ENCODE peak calls at places on chromosomes 5 and 9, in ten cellular contexts. V is H9, H is IMR-90, W is GM23338, R is fibroblast of lung, L is HFFc6, M is lung, K is uterus, X is neural crest cell, J is nephron progenitor cell. D is an unnamed sample.

GRCh38 chr5:757346-757930 is 27.1 kb downstream of the ZDHHC11B start:
- DNase-seq in K (no peak), J (no peak), L (no peak), V (peak), M (peak), W (no peak), X (no peak), H (no peak), R (no peak), D (no peak)

GRCh38 chr9:26326473-26327044 is 566.0 kb downstream of the CAAP1 start:
- DNase-seq in W (peak), J (peak), X (peak), L (peak), R (peak), M (no peak), H (peak), V (peak), K (no peak), D (peak)

GRCh38 chr5:124721336-124721735 is 25.1 kb downstream of the ZNF608 start:
- DNase-seq in K (no peak), V (no peak), L (no peak), W (no peak), J (no peak), X (no peak), H (no peak), R (no peak), M (no peak), D (no peak)

GRCh38 chr5:63555874-63556273 is 406.4 kb downstream of the HTR1A start:
- DNase-seq in L (no peak), X (no peak), W (no peak), M (no peak), V (no peak), H (no peak), J (no peak), K (no peak), R (no peak), D (no peak)

GRCh38 chr5:61532983-61533382 is 200.9 kb downstream of the ZSWIM6 start:
- DNase-seq in X (no peak), K (no peak), R (no peak), W (no peak), V (no peak), L (no peak), J (no peak), M (no peak), H (no peak), D (no peak)

GRCh38 chr5:179866241-179867078 is 7.8 kb upstream of the MRNIP start:
- DNase-seq in R (no peak), X (no peak), W (peak), V (no peak), L (no peak), H (no peak), J (no peak), K (no peak), M (no peak), D (no peak)

GRCh38 chr5:173231996-173232498 is 3.0 kb downstream of the NKX2-5 start:
- DNase-seq in K (no peak), R (no peak), J (no peak), H (no peak), M (no peak), L (no peak), X (no peak), V (no peak), W (peak), D (no peak)

GRCh38 chr9:108053555-108054061 is 564.0 kb upstream of the KLF4 start:
- DNase-seq in R (peak), V (no peak), L (peak), J (no peak), M (peak), K (peak), X (no peak), W (peak), H (peak), D (peak)

GRCh38 chr9:110189559-110190311 is 18.2 kb downstream of the C9orf152 start:
- DNase-seq in K (no peak), L (no peak), W (no peak), V (no peak), M (no peak), X (no peak), J (no peak), R (no peak), H (no peak), D (no peak)

GRCh38 chr9:2274762-2275161 is 259.6 kb downstream of the SMARCA2 start:
- DNase-seq in K (no peak), R (no peak), M (no peak), J (no peak), W (no peak), V (no peak), X (no peak), L (no peak), H (no peak), D (no peak)

GRCh38 chr5:171899792-171900191 is 106.6 kb downstream of the FBXW11 start:
- DNase-seq in L (no peak), J (no peak), K (no peak), X (no peak), M (no peak), V (no peak), R (no peak), W (peak), H (no peak), D (no peak)

GRCh38 chr5:126129431-126129830 is 293.8 kb upstream of the GRAMD2B start:
- DNase-seq in H (no peak), J (no peak), X (no peak), W (no peak), V (no peak), K (no peak), L (no peak), R (no peak), M (no peak), D (no peak)

GRCh38 chr9:114484854-114485443 is 20.3 kb downstream of the WHRN start:
- DNase-seq in W (no peak), H (peak), X (no peak), L (peak), V (no peak), R (peak), K (no peak), J (no peak), M (no peak), D (peak)

GRCh38 chr9:117462926-117463325 is 48.1 kb upstream of the ASTN2 start:
- DNase-seq in W (no peak), H (no peak), X (no peak), V (no peak), J (no peak), M (no peak), R (no peak), K (no peak), L (no peak), D (no peak)

GRCh38 chr5:17918373-17919104 is 284.3 kb downstream of the TAF11L14 start:
- DNase-seq in H (no peak), J (no peak), V (peak), W (peak), M (no peak), K (no peak), L (no peak), R (no peak), X (no peak), D (no peak)

GRCh38 chr5:143063175-143063970 is 293.2 kb downstream of the ARHGAP26 start:
- DNase-seq in J (no peak), X (no peak), R (peak), V (no peak), M (peak), H (peak), W (no peak), K (peak), L (no peak), D (peak)

GRCh38 chr5:132439521-132440206 is 50.9 kb downstream of the IRF1 start:
- DNase-seq in K (peak), L (peak), R (peak), J (no peak), W (no peak), H (peak), X (no peak), M (no peak), V (no peak), D (peak)

GRCh38 chr5:14190194-14191164 is 47.3 kb downstream of the TRIO start:
- DNase-seq in X (no peak), J (no peak), W (no peak), H (peak), K (peak), R (peak), L (peak), M (no peak), V (no peak), D (peak)

GRCh38 chr5:127210082-127210481 is 80.5 kb upstream of the MEGF10 start:
- DNase-seq in W (no peak), M (no peak), L (no peak), J (no peak), R (no peak), H (no peak), V (no peak), X (no peak), K (no peak), D (no peak)

GRCh38 chr5:150122536-150123481 is 32.8 kb downstream of the PDGFRB start:
- DNase-seq in X (no peak), M (no peak), W (no peak), K (peak), V (no peak), L (no peak), H (no peak), R (no peak), J (no peak), D (no peak)

GRCh38 chr9:75147638-75148037 is 59.3 kb downstream of the OSTF1 start:
- DNase-seq in R (no peak), H (peak), L (no peak), J (no peak), M (no peak), K (no peak), X (no peak), W (no peak), V (no peak), D (peak)

GRCh38 chr5:154947778-154948177 is 6.9 kb downstream of the MRPL22 start:
- DNase-seq in M (no peak), J (no peak), X (no peak), V (no peak), R (no peak), H (no peak), K (no peak), L (no peak), W (no peak), D (no peak)

GRCh38 chr9:71795097-71795807 is 26.9 kb upstream of the CEMIP2 start:
- DNase-seq in J (no peak), V (no peak), L (no peak), X (no peak), H (no peak), R (no peak), W (no peak), K (no peak), M (no peak), D (no peak)

GRCh38 chr5:167769846-167770420 is 521.5 kb upstream of the WWC1 start:
- DNase-seq in M (no peak), W (no peak), X (no peak), R (no peak), K (no peak), V (no peak), H (no peak), L (no peak), J (no peak), D (no peak)

GRCh38 chr5:123099514-123100151 is 10.6 kb downstream of the PRDM6 start:
- DNase-seq in M (no peak), L (no peak), X (peak), W (peak), V (peak), J (peak), H (no peak), R (no peak), K (no peak), D (no peak)

GRCh38 chr9:27278374-27278773 is 18.6 kb downstream of the EQTN start:
- DNase-seq in H (no peak), W (no peak), L (no peak), K (no peak), R (peak), M (no peak), X (no peak), J (no peak), V (no peak), D (peak)

GRCh38 chr5:1124181-1125029 is 12.5 kb upstream of the SLC12A7 start:
- DNase-seq in M (no peak), L (no peak), W (no peak), H (no peak), J (no peak), X (no peak), R (no peak), V (no peak), K (no peak), D (no peak)

GRCh38 chr9:100590481-100590880 is 12.6 kb downstream of the CAVIN4 start:
- DNase-seq in W (no peak), K (no peak), L (peak), J (no peak), V (no peak), M (no peak), H (peak), R (peak), X (no peak), D (peak)

GRCh38 chr5:126808619-126809018 is 31.7 kb downstream of the LMNB1 start:
- DNase-seq in K (no peak), L (peak), W (peak), R (peak), M (no peak), H (peak), X (no peak), V (no peak), J (no peak), D (peak)

DNA sequence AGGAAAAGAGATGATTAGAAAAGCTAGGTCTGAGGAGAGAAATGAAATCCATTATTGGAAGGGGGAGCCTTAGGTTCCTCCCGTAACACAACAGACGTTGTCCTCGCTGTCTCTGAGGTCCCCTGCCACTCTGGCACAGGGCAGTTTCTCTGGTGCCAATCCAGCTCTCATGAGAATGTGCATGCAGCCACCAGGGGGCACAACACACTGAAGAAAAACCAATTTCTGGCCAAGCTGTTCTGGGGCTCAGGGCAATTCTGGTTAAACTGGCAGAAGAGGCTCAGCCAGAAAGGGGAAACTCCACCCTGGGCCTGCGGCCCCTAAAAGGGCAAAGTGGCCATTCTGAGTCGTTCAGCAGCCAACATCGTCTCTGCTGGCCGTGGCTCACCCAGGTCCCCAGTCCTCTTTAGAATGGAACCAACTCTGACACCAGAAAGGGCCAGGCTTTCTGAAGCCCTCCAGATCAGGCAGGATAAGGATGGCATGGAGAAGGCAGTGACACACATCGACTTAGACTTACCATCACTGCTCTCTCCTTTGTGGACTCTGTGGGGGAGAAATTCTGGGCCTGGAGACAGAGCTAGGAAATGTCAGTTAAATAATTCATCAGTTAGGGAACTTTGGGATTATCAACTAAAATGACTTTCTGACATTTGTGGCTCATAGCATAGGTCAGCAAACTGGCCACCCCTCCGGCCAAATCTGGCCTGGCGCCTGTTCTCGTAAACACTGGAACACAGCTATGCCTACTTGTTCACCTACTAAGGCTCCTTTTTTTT is 58.5 kb upstream of the GOLPH3 start:
- DNase-seq in J (peak), L (peak), W (peak), R (peak), V (peak), H (peak), M (peak), X (peak), K (peak), D (peak)
- TF ChIP-seq CTCF in J (peak), L (peak), W (peak), R (peak), V (peak), H (peak), M (peak), X (peak), K (peak), D (peak)

GRCh38 chr5:169160405-169160901 is 140.5 kb downstream of the SLIT3 start:
- DNase-seq in H (no peak), R (no peak), M (no peak), V (no peak), W (peak), X (no peak), J (no peak), L (peak), K (peak), D (peak)
- TF ChIP-seq CTCF in H (no peak), R (peak), M (no peak), V (peak), W (peak), X (peak), J (no peak), L (peak), K (peak), D (peak)

GRCh38 chr9:17462869-17463464 is 115.9 kb upstream of the SH3GL2 start:
- DNase-seq in J (peak), W (peak), X (peak), V (no peak), L (peak), H (peak), M (no peak), K (peak), R (peak), D (peak)
- TF ChIP-seq CTCF in J (peak), W (peak), X (peak), V (peak), L (peak), H (peak), M (peak), K (peak), R (peak), D (peak)

GRCh38 chr5:144404021-144404420 is 233.3 kb downstream of the KCTD16 start:
- DNase-seq in V (no peak), K (no peak), H (no peak), L (no peak), M (no peak), R (no peak), X (no peak), W (peak), J (no peak), D (no peak)
- TF ChIP-seq CTCF in V (peak), K (no peak), H (no peak), L (peak), M (no peak), R (no peak), X (peak), W (peak), J (no peak), D (no peak)

DNA sequence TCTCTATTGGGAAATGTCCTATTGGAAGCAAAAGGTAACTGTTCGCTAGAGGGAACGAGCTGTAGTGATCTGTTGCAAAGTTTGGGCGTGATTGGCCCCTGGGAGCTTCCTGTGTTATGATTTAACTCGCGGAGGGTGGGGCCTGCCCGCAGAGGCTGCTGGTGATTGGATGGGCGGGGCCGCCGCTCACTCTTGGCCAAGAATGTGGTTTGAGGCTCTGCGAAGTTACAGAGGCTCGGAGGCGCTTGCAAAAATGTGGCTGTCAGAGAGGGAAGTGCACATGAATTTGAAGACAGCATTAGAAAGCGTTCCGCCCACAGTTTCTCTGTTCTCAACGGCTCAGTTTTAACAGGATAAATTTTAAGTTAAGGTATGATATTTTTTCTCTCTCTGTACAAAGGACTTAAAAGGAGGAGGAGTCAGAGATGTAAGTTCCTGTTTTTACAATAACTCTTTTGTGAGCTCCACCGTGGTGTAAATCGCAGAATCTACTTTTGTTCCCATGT is 46.9 kb downstream of the CNTRL start:
- DNase-seq in H (peak), X (peak), M (peak), W (peak), R (peak), L (peak), V (peak), K (peak), J (peak), D (peak)
- TF ChIP-seq CTCF in H (peak), X (peak), M (no peak), W (no peak), R (peak), L (peak), V (no peak), K (peak), J (no peak), D (peak)

DNA sequence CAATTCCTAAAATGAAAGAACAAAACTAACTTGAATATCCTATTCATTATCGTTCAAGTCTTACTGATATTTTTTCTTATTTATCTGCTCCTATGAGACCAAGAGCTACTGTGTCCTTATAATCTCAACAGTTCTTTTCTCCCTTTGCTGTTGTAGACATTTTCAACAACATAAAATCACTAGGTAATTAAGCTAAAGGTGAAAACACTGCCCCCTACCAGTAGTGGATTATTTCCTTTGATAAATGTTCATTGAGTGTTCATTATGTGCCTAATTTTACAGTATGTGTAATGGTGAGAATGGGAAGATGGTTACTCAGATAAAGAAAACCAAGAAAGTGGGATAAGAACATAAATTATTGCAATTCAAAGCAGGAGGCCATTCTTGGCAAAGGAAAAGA is 41.4 kb upstream of the PAPPA start:
- DNase-seq in R (peak), L (peak), K (no peak), X (no peak), W (peak), H (peak), M (no peak), J (no peak), V (no peak), D (peak)
- TF ChIP-seq CTCF in R (peak), L (peak), K (no peak), X (peak), W (peak), H (peak), M (no peak), J (no peak), V (peak), D (peak)

DNA sequence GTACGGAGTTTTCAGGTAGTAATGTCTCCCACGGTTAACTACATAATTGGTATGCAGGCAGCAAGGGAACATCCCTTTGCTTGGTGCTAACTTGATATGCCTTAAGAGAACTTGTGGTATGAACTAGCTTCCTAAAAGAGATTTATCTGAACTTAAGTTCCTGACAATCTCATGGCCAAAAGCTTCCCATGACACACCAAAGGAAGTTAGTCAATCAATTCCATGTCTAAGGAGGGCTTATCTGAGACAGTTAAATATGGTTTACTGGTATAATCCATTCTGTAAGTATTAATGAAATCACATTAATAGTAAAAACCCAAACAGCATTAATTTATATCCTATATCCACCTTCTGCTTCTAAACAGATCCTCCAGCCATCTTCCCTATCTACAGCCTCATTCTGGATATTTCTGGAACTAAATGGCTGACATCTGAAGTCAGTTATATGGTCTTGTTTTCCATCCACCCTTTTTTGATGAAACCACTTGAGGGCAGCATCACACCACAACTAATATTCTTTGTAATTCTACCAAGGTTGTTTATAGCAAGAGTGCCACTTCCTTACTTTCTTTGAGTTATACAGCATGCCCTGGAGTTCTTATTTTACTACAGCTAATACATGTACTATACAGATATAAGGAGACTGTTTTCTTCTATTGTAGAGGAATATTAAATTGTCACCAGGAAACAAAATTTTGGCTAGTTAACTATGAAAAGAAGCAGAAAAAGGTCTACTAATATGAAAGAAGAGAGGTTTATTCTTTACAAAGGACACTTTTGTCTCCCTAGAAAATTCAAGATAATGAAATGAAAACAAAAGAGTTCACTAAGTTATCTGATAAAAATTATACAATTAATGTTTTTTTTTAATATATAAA is 34.7 kb downstream of the SHOC1 start:
- DNase-seq in X (peak), L (peak), W (peak), J (peak), H (peak), R (peak), K (peak), M (peak), V (no peak), D (peak)
- TF ChIP-seq CTCF in X (peak), L (peak), W (peak), J (peak), H (peak), R (peak), K (peak), M (peak), V (peak), D (peak)